ENCODE peak calls at places on chromosomes 5 and 9, in five cellular contexts. Y is A549, P is GM12878, U is IMR-90, A is SK-N-SH. X is an unnamed sample.

GRCh38 chr9:137269231-137269772 is 8.2 kb upstream of the TOR4A start:
- DNase-seq in A (no peak), P (peak), Y (peak), U (peak), X (no peak)

GRCh38 chr9:70031141-70031545 is 12.5 kb upstream of the MAMDC2 start:
- DNase-seq in A (no peak), P (no peak), Y (no peak), U (peak), X (no peak)

GRCh38 chr5:159252195-159252594 is 10.9 kb upstream of the UBLCP1 start:
- DNase-seq in A (no peak), U (no peak), P (no peak), Y (no peak), X (no peak)

GRCh38 chr5:132190161-132190817 is 37.4 kb downstream of the P4HA2 start:
- DNase-seq in Y (peak), U (peak), A (peak), P (no peak), X (peak)

GRCh38 chr5:141475625-141476131 is at the start of gene PCDHGC3:
- DNase-seq in P (peak), Y (peak), A (peak), U (peak), X (no peak)

GRCh38 chr5:16392718-16393117 is 72.9 kb downstream of the ZNF622 start:
- DNase-seq in A (peak), Y (no peak), U (no peak), P (no peak), X (no peak)

GRCh38 chr9:12699529-12699928 is 6.3 kb downstream of the TYRP1 start:
- DNase-seq in A (no peak), U (peak), Y (no peak), P (no peak), X (no peak)

GRCh38 chr9:96038271-96038670 is 162.8 kb downstream of the ERCC6L2 start:
- DNase-seq in P (no peak), U (no peak), A (no peak), Y (no peak), X (no peak)

GRCh38 chr5:9156282-9156681 is 389.6 kb downstream of the SEMA5A start:
- DNase-seq in U (peak), P (no peak), Y (peak), A (peak), X (no peak)

GRCh38 chr5:83538788-83539535 is 67.4 kb downstream of the VCAN start:
- DNase-seq in Y (no peak), U (no peak), A (no peak), P (peak), X (no peak)

GRCh38 chr9:130765135-130766030 is 69.7 kb upstream of the ABL1 start:
- DNase-seq in U (peak), A (no peak), Y (no peak), P (peak), X (no peak)

GRCh38 chr9:72675586-72675985 is 154.2 kb downstream of the TMC1 start:
- DNase-seq in U (no peak), Y (peak), A (no peak), P (no peak), X (no peak)

GRCh38 chr5:146662229-146662628 is 146.2 kb upstream of the GPR151 start:
- DNase-seq in A (no peak), P (no peak), U (no peak), Y (peak), X (no peak)

GRCh38 chr9:26687421-26687820 is 205.2 kb downstream of the CAAP1 start:
- DNase-seq in Y (no peak), U (no peak), P (no peak), A (no peak), X (no peak)

GRCh38 chr9:107158321-107158720 is 124.8 kb upstream of the RAD23B start:
- DNase-seq in U (peak), P (no peak), A (peak), Y (peak), X (no peak)

GRCh38 chr9:132996526-132996925 is 18.0 kb downstream of the GFI1B start:
- DNase-seq in P (no peak), U (no peak), A (peak), Y (no peak), X (peak)

GRCh38 chr9:14560194-14560593 is 133.0 kb downstream of the ZDHHC21 start:
- DNase-seq in A (no peak), P (peak), Y (no peak), U (no peak), X (no peak)

GRCh38 chr9:133396952-133397351 is 20.8 kb downstream of the STKLD1 start:
- DNase-seq in P (no peak), Y (peak), U (no peak), A (peak), X (no peak)

GRCh38 chr5:126015244-126016054 is 407.8 kb upstream of the GRAMD2B start:
- DNase-seq in P (no peak), A (peak), Y (no peak), U (peak), X (no peak)

GRCh38 chr5:165525268-165525667 is 2019.8 kb downstream of the MAT2B start:
- DNase-seq in Y (no peak), P (no peak), A (no peak), U (peak), X (no peak)

GRCh38 chr9:6999788-7000187 is 242.0 kb downstream of the KDM4C start:
- DNase-seq in P (no peak), Y (no peak), A (no peak), U (no peak), X (no peak)

GRCh38 chr5:43661102-43661501 is 58.1 kb downstream of the NNT start:
- DNase-seq in A (peak), Y (peak), P (no peak), U (peak), X (no peak)

GRCh38 chr5:135824541-135825041 is 9.9 kb upstream of the SLC25A48 start:
- DNase-seq in P (no peak), A (no peak), U (no peak), Y (no peak), X (no peak)

GRCh38 chr9:503331-503730 is 288.7 kb downstream of the DOCK8 start:
- DNase-seq in A (no peak), U (no peak), P (no peak), Y (no peak), X (no peak)

GRCh38 chr9:75017378-75017777 is 10.7 kb downstream of the CARNMT1 start:
- DNase-seq in Y (no peak), A (no peak), P (no peak), U (no peak), X (no peak)

GRCh38 chr5:114055810-114056476 is 305.9 kb upstream of the KCNN2 start:
- DNase-seq in A (peak), P (no peak), Y (no peak), U (peak), X (no peak)

GRCh38 chr5:149265559-149265958 is 6.1 kb upstream of the AFAP1L1 start:
- DNase-seq in Y (peak), A (peak), P (no peak), U (peak), X (peak)

GRCh38 chr5:79816014-79816413 is 126.4 kb downstream of the CMYA5 start:
- DNase-seq in Y (no peak), A (no peak), P (no peak), U (no peak), X (peak)

GRCh38 chr5:6365142-6365976 is 13.0 kb downstream of the MED10 start:
- DNase-seq in U (peak), P (no peak), A (no peak), Y (no peak), X (no peak)

GRCh38 chr5:61919920-61920319 is 386.1 kb upstream of the KIF2A start:
- DNase-seq in Y (peak), U (no peak), A (no peak), P (no peak), X (no peak)

GRCh38 chr5:179150011-179150410 is 89.8 kb downstream of the ZNF354C start:
- DNase-seq in A (no peak), Y (no peak), U (no peak), P (no peak), X (no peak)

GRCh38 chr5:38347040-38347763 is 88.8 kb downstream of the EGFLAM start:
- DNase-seq in A (no peak), U (no peak), Y (peak), P (no peak), X (no peak)

GRCh38 chr5:73764586-73764985 is 138.6 kb downstream of the ARHGEF28 start:
- DNase-seq in P (no peak), U (peak), Y (peak), A (no peak), X (no peak)

GRCh38 chr9:98770717-98771116 is 25.6 kb downstream of the ANKS6 start:
- DNase-seq in P (no peak), Y (no peak), U (no peak), A (no peak), X (no peak)
- TF ChIP-seq RFX5 in P (no peak), Y (no peak), U (no peak), A (no peak), X (no peak)

GRCh38 chr9:81132318-81132717 is 557.0 kb downstream of the TLE1 start:
- DNase-seq in U (peak), P (no peak), A (no peak), Y (no peak), X (no peak)
- TF ChIP-seq RFX5 in U (no peak), P (no peak), A (no peak), Y (no peak), X (no peak)

GRCh38 chr5:69528609-69529008 is 31.4 kb upstream of the GTF2H2C start:
- DNase-seq in P (no peak), A (no peak), Y (no peak), U (no peak), X (no peak)

GRCh38 chr5:69528015-69528414 is 32.0 kb upstream of the GTF2H2C start:
- DNase-seq in Y (no peak), U (no peak), P (no peak), A (no peak), X (no peak)

GRCh38 chr5:69527128-69527745 is 32.8 kb upstream of the GTF2H2C start:
- DNase-seq in A (no peak), Y (no peak), P (no peak), U (no peak), X (no peak)

GRCh38 chr5:69526660-69527059 is 33.3 kb upstream of the GTF2H2C start:
- DNase-seq in U (no peak), P (no peak), Y (no peak), A (no peak), X (no peak)

DNA sequence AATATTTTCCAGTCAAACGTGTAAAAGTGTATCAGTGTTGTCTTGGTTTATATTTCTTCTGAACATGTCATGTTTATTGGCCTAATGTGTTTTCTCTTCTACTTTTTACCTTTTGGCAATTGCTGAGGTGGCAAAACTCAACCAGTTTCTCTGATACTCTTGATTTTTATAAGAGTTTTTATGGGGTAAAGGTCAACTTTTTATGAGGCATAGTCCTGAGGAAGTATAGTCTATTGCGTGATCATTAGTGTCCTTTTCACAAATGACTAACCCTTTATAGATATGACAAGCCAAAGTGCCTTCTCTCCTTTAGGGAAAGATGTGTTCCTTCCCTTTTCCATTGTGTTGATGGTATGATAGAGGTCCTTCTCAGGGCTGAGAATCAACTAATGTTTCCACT is 32.9 kb downstream of the OCLN start:
- DNase-seq in A (no peak), Y (no peak), U (no peak), P (no peak), X (no peak)
- TF ChIP-seq RFX5 in A (no peak), Y (no peak), U (no peak), P (no peak), X (no peak)

DNA sequence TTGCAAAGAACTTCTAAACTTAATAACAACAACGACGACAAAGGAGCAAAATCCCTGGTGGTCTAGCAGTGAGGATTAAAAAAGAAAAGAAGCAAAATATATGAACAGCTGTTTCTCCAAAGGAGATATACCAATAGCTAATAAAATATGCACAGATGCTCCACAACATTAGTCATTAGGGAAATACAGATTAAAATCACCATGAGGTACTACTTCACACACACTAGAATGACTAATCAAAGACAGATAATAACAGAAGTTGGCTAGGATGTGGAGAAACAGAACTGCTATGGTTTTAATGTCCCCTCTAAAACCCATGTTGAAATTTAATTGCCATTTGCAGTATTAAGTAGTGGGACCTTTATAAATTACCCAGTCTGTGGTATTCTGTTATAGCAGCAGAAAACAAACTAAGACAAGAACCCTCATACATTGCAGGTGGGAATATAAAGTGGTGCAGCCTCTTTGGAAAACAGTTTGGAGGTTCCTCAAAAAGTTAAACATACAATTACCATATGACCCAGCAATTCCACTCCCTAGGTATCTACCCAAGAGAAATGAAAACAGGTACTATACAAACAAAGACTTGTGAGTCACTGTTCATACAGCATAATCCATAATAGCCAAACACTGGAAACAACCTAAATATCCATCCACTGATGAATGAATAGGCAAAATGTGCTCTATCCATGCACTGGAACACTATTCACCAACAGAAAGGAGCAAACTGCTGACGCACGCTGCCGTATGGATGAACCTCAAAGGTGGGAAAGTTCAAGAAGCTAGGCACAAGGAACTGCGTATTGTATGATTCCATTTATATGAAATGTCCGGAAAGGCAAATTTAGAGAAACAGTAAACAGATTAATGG is 11.4 kb upstream of the DUSP1 start:
- DNase-seq in A (no peak), U (peak), Y (peak), P (no peak), X (no peak)
- TF ChIP-seq RFX5 in A (no peak), U (no peak), Y (no peak), P (no peak), X (no peak)

DNA sequence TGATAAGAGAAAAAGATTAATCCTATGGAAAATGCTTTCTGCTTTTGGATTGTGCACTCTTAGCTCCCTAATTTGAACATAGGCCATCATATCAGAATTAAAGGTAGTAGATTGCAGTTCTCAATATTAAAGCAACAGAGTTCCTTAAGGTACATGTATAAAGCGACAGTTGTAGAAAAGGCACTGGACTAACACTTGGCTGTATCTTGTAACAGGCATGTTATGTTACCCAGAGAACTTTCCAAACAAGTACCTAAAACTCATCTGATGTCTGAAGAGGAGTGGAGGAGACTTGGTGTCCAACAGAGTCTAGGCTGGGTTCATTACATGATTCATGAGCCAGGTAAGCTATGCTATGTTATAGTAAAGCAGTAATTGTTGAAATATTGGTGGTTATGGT is 3.3 kb upstream of the SECISBP2 start:
- DNase-seq in U (no peak), Y (no peak), A (no peak), P (no peak), X (no peak)
- TF ChIP-seq RFX5 in U (no peak), Y (no peak), A (no peak), P (no peak), X (no peak)

X was measured in K562.